ENCODE peak calls at places on chromosomes 12 and 14, in eight cellular contexts. G, U, L, H, A, X, Y and B are unnamed samples.

GRCh38 chr14:34098045-34098984 is 147.4 kb upstream of the EGLN3 start:
- DNase-seq in G (no peak), U (peak), L (no peak), H (no peak), A (peak), X (no peak), Y (no peak), B (no peak)

GRCh38 chr12:131587565-131587964 is 123.3 kb upstream of the SFSWAP start:
- DNase-seq in G (no peak), U (no peak), L (no peak), H (no peak), A (no peak), X (no peak), Y (no peak), B (no peak)

GRCh38 chr14:91947196-91948184 is at the start of gene FBLN5:
- DNase-seq in G (peak), U (peak), L (peak), H (peak), A (peak), X (peak), Y (peak), B (peak)

GRCh38 chr12:51972849-51973273 is 21.4 kb downstream of the ACVR1B start:
- DNase-seq in G (peak), U (peak), L (no peak), H (peak), A (peak), X (peak), Y (peak), B (peak)

GRCh38 chr14:44490966-44491365 is 16.1 kb downstream of the FSCB start:
- DNase-seq in G (no peak), U (no peak), L (no peak), H (no peak), A (no peak), X (no peak), Y (no peak), B (no peak)

GRCh38 chr12:39905152-39905551 is 200.7 kb downstream of the SLC2A13 start:
- DNase-seq in G (no peak), U (no peak), L (no peak), H (peak), A (no peak), X (no peak), Y (no peak), B (no peak)

GRCh38 chr14:94486883-94487282 is 10.9 kb upstream of the SERPINA9 start:
- DNase-seq in G (no peak), U (no peak), L (no peak), H (no peak), A (no peak), X (no peak), Y (no peak), B (no peak)

GRCh38 chr14:39739796-39740195 is 307.6 kb upstream of the FBXO33 start:
- DNase-seq in G (no peak), U (no peak), L (no peak), H (no peak), A (no peak), X (no peak), Y (no peak), B (no peak)

GRCh38 chr12:70059373-70059772 is 183.9 kb upstream of the CNOT2 start:
- DNase-seq in G (no peak), U (no peak), L (no peak), H (no peak), A (no peak), X (no peak), Y (no peak), B (no peak)

GRCh38 chr12:112813836-112814235 is 22.3 kb downstream of the RPH3A start:
- DNase-seq in G (no peak), U (no peak), L (no peak), H (no peak), A (no peak), X (no peak), Y (no peak), B (no peak)

GRCh38 chr12:87300-87699 is 20.7 kb downstream of the IQSEC3 start:
- DNase-seq in G (no peak), U (no peak), L (no peak), H (no peak), A (no peak), X (no peak), Y (no peak), B (no peak)

GRCh38 chr12:63997198-63997597 is 152.7 kb downstream of the SRGAP1 start:
- DNase-seq in G (no peak), U (no peak), L (no peak), H (no peak), A (no peak), X (no peak), Y (no peak), B (no peak)

GRCh38 chr12:13171921-13172859 is 24.3 kb upstream of the EMP1 start:
- DNase-seq in G (no peak), U (peak), L (no peak), H (peak), A (no peak), X (no peak), Y (no peak), B (no peak)

GRCh38 chr12:50825372-50825838 is 17.3 kb upstream of the TMPRSS12 start:
- DNase-seq in G (no peak), U (peak), L (no peak), H (no peak), A (no peak), X (no peak), Y (no peak), B (no peak)

GRCh38 chr14:103879570-103880333 is 32.4 kb upstream of the PPP1R13B start:
- DNase-seq in G (no peak), U (peak), L (no peak), H (peak), A (no peak), X (no peak), Y (no peak), B (no peak)

GRCh38 chr12:94973202-94973601 is 30.3 kb downstream of the NDUFA12 start:
- DNase-seq in G (no peak), U (no peak), L (no peak), H (no peak), A (no peak), X (no peak), Y (no peak), B (no peak)

GRCh38 chr12:100141666-100141997 is 1.0 kb downstream of the BLTP3B start:
- DNase-seq in G (no peak), U (peak), L (no peak), H (no peak), A (peak), X (no peak), Y (no peak), B (peak)

GRCh38 chr14:89673499-89674225 is 256.6 kb upstream of the FOXN3 start:
- DNase-seq in G (no peak), U (peak), L (no peak), H (no peak), A (no peak), X (no peak), Y (no peak), B (no peak)

GRCh38 chr12:104877107-104877705 is 80.9 kb downstream of the SLC41A2 start:
- DNase-seq in G (no peak), U (peak), L (no peak), H (no peak), A (peak), X (no peak), Y (peak), B (no peak)

GRCh38 chr14:81655423-81656314 is 122.0 kb upstream of the SEL1L start:
- DNase-seq in G (no peak), U (no peak), L (no peak), H (no peak), A (no peak), X (no peak), Y (no peak), B (no peak)

GRCh38 chr14:68623828-68624227 is 169.0 kb downstream of the ZFP36L1 start:
- DNase-seq in G (no peak), U (no peak), L (no peak), H (no peak), A (no peak), X (no peak), Y (no peak), B (no peak)

GRCh38 chr12:32583535-32583934 is 95.6 kb upstream of the DNM1L start:
- DNase-seq in G (no peak), U (peak), L (no peak), H (no peak), A (no peak), X (no peak), Y (no peak), B (no peak)

GRCh38 chr14:58078471-58078870 is 73.5 kb downstream of the ARMH4 start:
- DNase-seq in G (no peak), U (peak), L (no peak), H (no peak), A (no peak), X (no peak), Y (no peak), B (no peak)

GRCh38 chr14:77141592-77142288 is at the start of gene ZDHHC22:
- DNase-seq in G (no peak), U (no peak), L (no peak), H (no peak), A (no peak), X (no peak), Y (no peak), B (no peak)

GRCh38 chr12:103687262-103687661 is 100.2 kb downstream of the STAB2 start:
- DNase-seq in G (no peak), U (no peak), L (no peak), H (no peak), A (no peak), X (no peak), Y (no peak), B (no peak)

GRCh38 chr12:58671196-58671595 is 249.1 kb downstream of the LRIG3 start:
- DNase-seq in G (no peak), U (no peak), L (no peak), H (no peak), A (no peak), X (no peak), Y (no peak), B (no peak)

GRCh38 chr14:70894868-70895267 is 12.4 kb upstream of the PCNX1 start:
- DNase-seq in G (no peak), U (no peak), L (no peak), H (no peak), A (no peak), X (no peak), Y (no peak), B (no peak)

GRCh38 chr12:129964826-129965457 is 61.1 kb upstream of the TMEM132D start:
- DNase-seq in G (no peak), U (no peak), L (no peak), H (no peak), A (no peak), X (no peak), Y (no peak), B (no peak)

GRCh38 chr12:76037130-76038105 is 5.8 kb upstream of the PHLDA1 start:
- DNase-seq in G (no peak), U (peak), L (no peak), H (no peak), A (peak), X (no peak), Y (peak), B (no peak)

GRCh38 chr12:131092911-131093901 is 139.5 kb downstream of the ADGRD1 start:
- DNase-seq in G (no peak), U (no peak), L (no peak), H (no peak), A (no peak), X (peak), Y (no peak), B (peak)